ENCODE peak calls at places on chromosomes 1 and 21, in seven cellular contexts. Q is GM12891, P is breast epithelium, T is endothelial cell of umbilical vein, W is K562, X is body of pancreas, Y is gastrocnemius medialis. F is an unnamed sample.
A peak's percentile ranks its signal among the peaks of the same experiment; 100 is the strongest.

GRCh38 chr1:183733610-183734219 is 71.2 kb upstream of the RGL1 start:
- DNase-seq in Q (no peak), P (no peak), T (no peak), W (no peak), X (no peak), Y (no peak), F (no peak)

GRCh38 chr1:229694053-229694693 is 68.1 kb downstream of the URB2 start:
- DNase-seq in Q (no peak), P (no peak), T (no peak), W (no peak), X (peak; percentile 69), Y (peak; percentile 71), F (no peak)

GRCh38 chr1:58786184-58786926 is 2.5 kb upstream of the JUN start:
- DNase-seq in Q (no peak), P (no peak), T (peak; percentile 49), W (no peak), X (no peak), Y (no peak), F (no peak)

GRCh38 chr21:27079807-27080206 is 112.9 kb upstream of the ADAMTS5 start:
- DNase-seq in Q (no peak), P (no peak), T (no peak), W (no peak), X (no peak), Y (no peak), F (no peak)

GRCh38 chr1:219085988-219086387 is 87.7 kb upstream of the LYPLAL1 start:
- DNase-seq in Q (no peak), P (no peak), T (no peak), W (no peak), X (no peak), Y (no peak), F (no peak)

GRCh38 chr1:245155186-245156040 is 628 bp downstream of the KIF26B start:
- DNase-seq in Q (peak; percentile 30), P (no peak), T (peak; percentile 49), W (peak; percentile 46), X (no peak), Y (no peak), F (no peak)

GRCh38 chr1:224042557-224043118 is 71.3 kb upstream of the FBXO28 start:
- DNase-seq in Q (no peak), P (no peak), T (peak; percentile 54), W (no peak), X (no peak), Y (no peak), F (no peak)

GRCh38 chr21:42593007-42593814 is 60.2 kb upstream of the PDE9A start:
- DNase-seq in Q (peak; percentile 95), P (peak; percentile 70), T (peak; percentile 43), W (peak; percentile 91), X (peak; percentile 70), Y (peak; percentile 17), F (peak; percentile 87)

GRCh38 chr1:161978011-161978790 is 45.5 kb downstream of the OLFML2B start:
- DNase-seq in Q (no peak), P (no peak), T (no peak), W (no peak), X (no peak), Y (no peak), F (no peak)

GRCh38 chr1:238653693-238654321 is 732.6 kb upstream of the CHRM3 start:
- DNase-seq in Q (no peak), P (no peak), T (no peak), W (no peak), X (no peak), Y (no peak), F (no peak)

GRCh38 chr1:229148041-229148671 is 122.8 kb upstream of the RAB4A start:
- DNase-seq in Q (no peak), P (no peak), T (no peak), W (peak; percentile 65), X (peak; percentile 86), Y (no peak), F (no peak)

GRCh38 chr1:174191255-174191906 is 32.1 kb downstream of the RABGAP1L start:
- DNase-seq in Q (no peak), P (no peak), T (peak; percentile 10), W (no peak), X (no peak), Y (no peak), F (no peak)

GRCh38 chr1:233140974-233141373 is 154.6 kb downstream of the PCNX2 start:
- DNase-seq in Q (no peak), P (no peak), T (peak; percentile 12), W (no peak), X (no peak), Y (no peak), F (no peak)

GRCh38 chr1:205983925-205984725 is 19.1 kb downstream of the RAB7B start:
- DNase-seq in Q (peak; percentile 49), P (peak; percentile 80), T (peak; percentile 57), W (peak; percentile 69), X (peak; percentile 86), Y (peak; percentile 38), F (peak; percentile 60)

GRCh38 chr1:60386259-60386658 is 312.7 kb upstream of the C1orf87 start:
- DNase-seq in Q (no peak), P (no peak), T (no peak), W (no peak), X (no peak), Y (no peak), F (no peak)

GRCh38 chr1:72186733-72187307 is 95.5 kb downstream of the NEGR1 start:
- DNase-seq in Q (no peak), P (no peak), T (peak; percentile 51), W (no peak), X (no peak), Y (no peak), F (no peak)

GRCh38 chr1:193103759-193104495 is 1.3 kb downstream of the GLRX2 start:
- DNase-seq in Q (no peak), P (no peak), T (peak; percentile 15), W (no peak), X (no peak), Y (no peak), F (no peak)

GRCh38 chr1:27402349-27402754 is 9.9 kb downstream of the GPR3 start:
- DNase-seq in Q (no peak), P (peak; percentile 84), T (peak; percentile 74), W (no peak), X (peak; percentile 81), Y (peak; percentile 57), F (no peak)

GRCh38 chr1:85224734-85225623 is 24.2 kb upstream of the SYDE2 start:
- DNase-seq in Q (no peak), P (no peak), T (no peak), W (peak; percentile 84), X (peak; percentile 92), Y (no peak), F (no peak)

GRCh38 chr1:109089242-109090015 is 1.1 kb upstream of the TMEM167B start:
- DNase-seq in Q (no peak), P (peak; percentile 82), T (peak; percentile 58), W (peak; percentile 81), X (peak; percentile 83), Y (peak; percentile 19), F (peak; percentile 34)

GRCh38 chr1:16375521-16376359 is 8.7 kb downstream of the SZRD1 start:
- DNase-seq in Q (no peak), P (no peak), T (peak; percentile 90), W (no peak), X (no peak), Y (no peak), F (no peak)

GRCh38 chr1:8284167-8284566 is 33.7 kb upstream of the SLC45A1 start:
- DNase-seq in Q (no peak), P (no peak), T (no peak), W (no peak), X (no peak), Y (no peak), F (no peak)

GRCh38 chr1:197099444-197099843 is 32.4 kb upstream of the F13B start:
- DNase-seq in Q (no peak), P (no peak), T (no peak), W (no peak), X (no peak), Y (no peak), F (no peak)

GRCh38 chr1:174399211-174399610 is 48.6 kb upstream of the GPR52 start:
- DNase-seq in Q (no peak), P (no peak), T (no peak), W (no peak), X (no peak), Y (no peak), F (no peak)

GRCh38 chr1:155777541-155777940 is 79.5 kb downstream of the GON4L start:
- DNase-seq in Q (no peak), P (no peak), T (no peak), W (no peak), X (no peak), Y (no peak), F (no peak)

GRCh38 chr1:161487483-161487827 is 17.8 kb upstream of the FCGR2A start:
- DNase-seq in Q (no peak), P (no peak), T (no peak), W (peak; percentile 66), X (peak; percentile 37), Y (peak; percentile 14), F (peak; percentile 56)

DNA sequence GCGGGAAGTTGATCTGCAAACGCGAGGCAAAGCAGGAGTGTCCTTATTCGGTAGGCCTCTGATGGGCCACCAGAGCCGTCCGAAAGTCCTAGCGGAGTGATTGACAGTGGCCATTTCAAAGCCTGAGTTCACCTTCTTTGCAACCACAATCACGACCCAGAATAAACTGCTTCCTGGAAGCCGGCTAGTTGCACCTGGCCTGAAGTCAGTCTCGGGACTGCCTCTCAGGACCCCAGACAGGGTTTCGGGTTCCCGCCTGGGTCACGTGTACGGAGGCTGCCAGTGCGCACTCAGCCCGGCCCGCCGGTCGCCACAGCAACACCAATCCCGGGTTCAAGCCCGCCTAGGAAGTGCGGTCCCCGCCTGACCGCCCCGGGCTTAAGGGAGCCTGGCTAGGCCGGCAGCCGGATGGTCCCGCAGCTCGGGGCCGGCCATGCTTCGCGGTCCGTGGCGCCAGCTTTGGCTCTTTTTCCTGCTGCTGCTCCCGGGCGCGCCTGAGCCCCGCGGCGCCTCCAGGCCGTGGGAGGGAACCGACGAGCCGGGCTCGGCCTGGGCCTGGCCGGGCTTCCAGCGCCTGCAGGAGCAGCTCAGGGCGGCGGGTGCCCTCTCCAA is at the start of gene TOR3A:
- DNase-seq in Q (peak; percentile 92), P (peak; percentile 89), T (peak; percentile 89), W (peak; percentile 94), X (peak; percentile 96), Y (peak; percentile 95), F (peak; percentile 86)
- TF ChIP-seq POLR2A in Q (peak; percentile 86), P (no peak), T (peak; percentile 88), W (peak; percentile 88), X (peak; percentile 90), Y (peak; percentile 95), F (peak; percentile 96)

GRCh38 chr1:50969611-50970507 is at the start of gene CDKN2C:
- DNase-seq in Q (peak; percentile 18), P (no peak), T (peak; percentile 85), W (peak; percentile 41), X (peak; percentile 88), Y (peak; percentile 66), F (peak; percentile 61)
- TF ChIP-seq POLR2A in Q (no peak), P (no peak), T (no peak), W (peak; percentile 82), X (peak; percentile 79), Y (peak; percentile 57), F (peak; percentile 61)

DNA sequence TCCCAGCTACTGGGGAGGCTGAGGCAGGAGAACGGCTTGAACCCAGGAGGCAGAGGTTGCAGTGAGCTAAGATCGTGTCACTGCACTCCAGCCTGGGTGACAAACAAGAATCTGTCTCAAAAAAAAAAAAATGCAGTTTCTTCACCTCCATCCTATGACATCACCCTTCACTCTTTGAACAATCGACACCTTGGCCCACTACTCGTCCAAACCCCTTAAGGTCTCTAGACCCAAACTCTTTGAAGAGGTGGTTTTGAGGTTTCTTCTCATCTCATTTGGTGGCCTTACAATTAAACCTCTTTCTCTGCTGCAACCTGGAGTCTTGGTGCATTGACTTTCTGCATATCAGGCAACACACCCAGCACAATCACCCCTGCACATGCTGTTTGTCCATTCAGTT is 86.1 kb downstream of the SLC16A1 start:
- DNase-seq in Q (no peak), P (no peak), T (no peak), W (no peak), X (no peak), Y (no peak), F (no peak)
- TF ChIP-seq POLR2A in Q (no peak), P (no peak), T (no peak), W (no peak), X (no peak), Y (no peak), F (no peak)

GRCh38 chr1:45303582-45304310 is 22.9 kb upstream of the HPDL start:
- DNase-seq in Q (peak; percentile 83), P (peak; percentile 99), T (peak; percentile 98), W (peak; percentile 99), X (peak; percentile 99), Y (peak; percentile 98), F (peak; percentile 89)
- TF ChIP-seq POLR2A in Q (peak; percentile 85), P (peak; percentile 55), T (peak; percentile 74), W (peak; percentile 97), X (peak; percentile 92), Y (peak; percentile 60), F (peak; percentile 64)

F was measured in H54.